ENCODE peak calls at places on chromosome 11, in eight cellular contexts. W is RPMI7951, Z is adipocyte, V is neuronal stem cell, C is H54, K is AG09319, I is mesothelial cell of epicardium, T is AG04450. P is an unnamed sample.

GRCh38 chr11:13487661-13488030 is 8.2 kb downstream of the PTH start:
- DNase-seq in V (peak; percentile 3), T (no peak), K (no peak), Z (peak; percentile 32), W (peak; percentile 25), I (no peak), C (peak; percentile 8), P (no peak)

GRCh38 chr11:6320411-6321207 is at the start of gene CAVIN3:
- DNase-seq in K (peak; percentile 66), I (peak; percentile 54), Z (peak; percentile 92), W (peak; percentile 96), T (peak; percentile 36), C (no peak), V (peak; percentile 59), P (peak; percentile 92)

GRCh38 chr11:65915821-65916251 is 3.0 kb downstream of the C11orf68 start:
- DNase-seq in V (no peak), I (peak; percentile 60), Z (peak; percentile 99), W (peak; percentile 99), C (peak; percentile 95), K (peak; percentile 94), T (peak; percentile 93), P (peak; percentile 82)

GRCh38 chr11:116580828-116581227 is 192.0 kb downstream of the BUD13 start:
- DNase-seq in K (no peak), W (no peak), V (peak; percentile 40), C (no peak), I (no peak), T (no peak), Z (peak; percentile 4), P (no peak)

GRCh38 chr11:43974830-43975229 is 32.4 kb downstream of the C11orf96 start:
- DNase-seq in I (no peak), C (no peak), K (no peak), W (no peak), T (no peak), V (no peak), Z (no peak), P (no peak)

GRCh38 chr11:15850992-15851615 is 505.2 kb downstream of the SOX6 start:
- DNase-seq in Z (no peak), K (no peak), I (no peak), C (no peak), V (no peak), T (no peak), W (no peak), P (no peak)

GRCh38 chr11:58907780-58908179 is 31.5 kb upstream of the GLYATL1 start:
- DNase-seq in T (no peak), V (no peak), I (no peak), Z (no peak), C (no peak), W (no peak), K (no peak), P (no peak)

GRCh38 chr11:19199766-19200165 is 2.0 kb downstream of the CSRP3 start:
- DNase-seq in C (no peak), K (no peak), V (no peak), T (no peak), Z (no peak), I (no peak), W (no peak), P (no peak)

GRCh38 chr11:48088682-48089050 is 108.3 kb downstream of the PTPRJ start:
- DNase-seq in W (no peak), V (no peak), I (no peak), K (no peak), T (no peak), C (no peak), Z (peak; percentile 32), P (no peak)

GRCh38 chr11:33620423-33621120 is 80.1 kb downstream of the C11orf91 start:
- DNase-seq in K (peak; percentile 18), I (no peak), W (peak; percentile 74), Z (peak; percentile 57), T (no peak), C (peak; percentile 13), V (no peak), P (no peak)

GRCh38 chr11:45885274-45885920 is at the start of gene MAPK8IP1:
- DNase-seq in W (peak; percentile 23), Z (peak; percentile 74), C (no peak), V (peak; percentile 71), I (peak; percentile 74), K (no peak), T (no peak), P (peak; percentile 92)

GRCh38 chr11:100890779-100891178 is 203.7 kb downstream of the ARHGAP42 start:
- DNase-seq in C (no peak), Z (peak; percentile 77), T (peak; percentile 94), V (no peak), I (no peak), W (peak; percentile 91), K (peak; percentile 84), P (no peak)

GRCh38 chr11:115613986-115614625 is 109.9 kb upstream of the CADM1 start:
- DNase-seq in W (peak; percentile 84), I (no peak), C (peak; percentile 9), K (no peak), T (peak; percentile 59), Z (peak; percentile 75), V (no peak), P (no peak)

GRCh38 chr11:18853086-18853720 is 61.6 kb upstream of the PTPN5 start:
- DNase-seq in I (no peak), C (no peak), T (no peak), V (no peak), Z (peak; percentile 15), K (no peak), W (peak; percentile 38), P (no peak)

GRCh38 chr11:32659672-32660071 is 76.0 kb downstream of the EIF3M start:
- DNase-seq in W (peak; percentile 5), Z (no peak), I (no peak), T (no peak), V (no peak), K (no peak), C (no peak), P (no peak)

GRCh38 chr11:123694551-123694950 is 40.1 kb upstream of the SCN3B start:
- DNase-seq in C (no peak), I (no peak), T (no peak), V (no peak), W (no peak), K (peak; percentile 2), Z (peak; percentile 27), P (no peak)

GRCh38 chr11:10298342-10298741 is 4.3 kb upstream of the SBF2 start:
- DNase-seq in V (no peak), T (peak; percentile 90), I (no peak), C (peak; percentile 71), K (no peak), W (peak; percentile 87), Z (peak; percentile 58), P (peak; percentile 72)

GRCh38 chr11:128040603-128041002 is 546.8 kb downstream of the ETS1 start:
- DNase-seq in V (no peak), C (no peak), K (no peak), T (no peak), W (peak; percentile 50), Z (peak; percentile 47), I (no peak), P (no peak)

GRCh38 chr11:97966901-97967300 is 1053.8 kb upstream of the CNTN5 start:
- DNase-seq in Z (no peak), W (no peak), I (no peak), T (no peak), V (no peak), K (no peak), C (no peak), P (no peak)

GRCh38 chr11:45655347-45655756 is 10.1 kb downstream of the CHST1 start:
- DNase-seq in K (peak; percentile 12), C (peak; percentile 94), W (peak; percentile 43), I (peak; percentile 91), V (peak; percentile 79), Z (peak; percentile 87), T (peak; percentile 26), P (peak; percentile 64)

GRCh38 chr11:121595717-121596156 is 143.0 kb upstream of the SORL1-AS1 start:
- DNase-seq in I (no peak), C (peak; percentile 50), K (peak; percentile 98), T (peak; percentile 98), V (no peak), Z (peak; percentile 98), W (peak; percentile 96), P (peak; percentile 81)

GRCh38 chr11:67271212-67271547 is 4.9 kb downstream of the GRK2 start:
- DNase-seq in W (no peak), V (no peak), T (no peak), I (no peak), K (no peak), Z (no peak), C (no peak), P (no peak)

GRCh38 chr11:789951-790350 is at the start of gene CEND1:
- DNase-seq in V (peak; percentile 51), Z (peak; percentile 73), T (no peak), K (no peak), C (no peak), I (no peak), W (no peak), P (peak; percentile 86)

GRCh38 chr11:17700991-17701390 is 18.4 kb upstream of the MYOD1 start:
- DNase-seq in W (no peak), V (no peak), C (no peak), Z (no peak), K (no peak), I (no peak), T (no peak), P (no peak)

GRCh38 chr11:10307022-10307410 is 2.1 kb downstream of the ADM start:
- DNase-seq in I (no peak), Z (no peak), C (no peak), W (no peak), T (no peak), V (no peak), K (no peak), P (no peak)

GRCh38 chr11:27076121-27076589 is 35.5 kb downstream of the BBOX1 start:
- DNase-seq in Z (no peak), C (no peak), K (no peak), T (no peak), W (no peak), V (no peak), I (peak; percentile 42), P (no peak)

GRCh38 chr11:2248242-2248641 is 22.1 kb downstream of the ASCL2 start:
- DNase-seq in W (no peak), T (no peak), V (no peak), K (no peak), I (no peak), Z (no peak), C (no peak), P (no peak)

GRCh38 chr11:129894281-129895125 is 875 bp downstream of the NFRKB start:
- DNase-seq in Z (no peak), T (no peak), C (peak; percentile 12), V (no peak), K (no peak), W (peak; percentile 8), I (no peak), P (no peak)

P was measured in upper lobe of left lung.